ENCODE peak calls at places on chromosome 19, in six cellular contexts. One of them, this sample, is unnamed.

GRCh38 chr19:45812297-45812696 is 2.8 kb downstream of the RSPH6A start:
- DNase-seq in osteoblast: peak
- DNase-seq in progenitor cell of endocrine pancreas: no peak
- DNase-seq in stimulated activated CD4-positive, alpha-beta T cell treated with anti-CD3 and anti-CD28 coated beads, Interleukin-12 subunit alpha, Interleukin-12 subunit beta, amount 100 ng/mL, for 4 hours: no peak
- DNase-seq in heart right ventricle: no peak
- DNase-seq in EL: no peak
- DNase-seq in this sample: no peak

GRCh38 chr19:30345686-30346085 is 26.5 kb upstream of the ZNF536 start:
- DNase-seq in stimulated activated CD4-positive, alpha-beta T cell treated with anti-CD3 and anti-CD28 coated beads, Interleukin-12 subunit alpha, Interleukin-12 subunit beta, amount 100 ng/mL, for 4 hours: no peak
- DNase-seq in progenitor cell of endocrine pancreas: no peak
- DNase-seq in osteoblast: no peak
- DNase-seq in EL: no peak
- DNase-seq in heart right ventricle: no peak
- DNase-seq in this sample: no peak

GRCh38 chr19:5148794-5149190 is 179.9 kb downstream of the KDM4B start:
- DNase-seq in stimulated activated CD4-positive, alpha-beta T cell treated with anti-CD3 and anti-CD28 coated beads, Interleukin-12 subunit alpha, Interleukin-12 subunit beta, amount 100 ng/mL, for 4 hours: no peak
- DNase-seq in heart right ventricle: peak
- DNase-seq in EL: no peak
- DNase-seq in osteoblast: peak
- DNase-seq in progenitor cell of endocrine pancreas: no peak
- DNase-seq in this sample: no peak

GRCh38 chr19:43784981-43785808 is 4.4 kb upstream of the KCNN4 start:
- DNase-seq in stimulated activated CD4-positive, alpha-beta T cell treated with anti-CD3 and anti-CD28 coated beads, Interleukin-12 subunit alpha, Interleukin-12 subunit beta, amount 100 ng/mL, for 4 hours: no peak
- DNase-seq in EL: peak
- DNase-seq in heart right ventricle: no peak
- DNase-seq in osteoblast: peak
- DNase-seq in progenitor cell of endocrine pancreas: peak
- DNase-seq in this sample: peak

GRCh38 chr19:31054430-31054829 is 294.8 kb downstream of the TSHZ3 start:
- DNase-seq in progenitor cell of endocrine pancreas: peak
- DNase-seq in osteoblast: peak
- DNase-seq in stimulated activated CD4-positive, alpha-beta T cell treated with anti-CD3 and anti-CD28 coated beads, Interleukin-12 subunit alpha, Interleukin-12 subunit beta, amount 100 ng/mL, for 4 hours: peak
- DNase-seq in EL: peak
- DNase-seq in heart right ventricle: no peak
- DNase-seq in this sample: peak

GRCh38 chr19:55690769-55691545 is 15.9 kb downstream of the EPN1 start:
- DNase-seq in osteoblast: peak
- DNase-seq in progenitor cell of endocrine pancreas: no peak
- DNase-seq in stimulated activated CD4-positive, alpha-beta T cell treated with anti-CD3 and anti-CD28 coated beads, Interleukin-12 subunit alpha, Interleukin-12 subunit beta, amount 100 ng/mL, for 4 hours: no peak
- DNase-seq in heart right ventricle: no peak
- DNase-seq in EL: no peak
- DNase-seq in this sample: no peak

GRCh38 chr19:18408053-18408476 is 10.6 kb upstream of the LRRC25 start:
- DNase-seq in heart right ventricle: peak
- DNase-seq in stimulated activated CD4-positive, alpha-beta T cell treated with anti-CD3 and anti-CD28 coated beads, Interleukin-12 subunit alpha, Interleukin-12 subunit beta, amount 100 ng/mL, for 4 hours: no peak
- DNase-seq in osteoblast: peak
- DNase-seq in progenitor cell of endocrine pancreas: no peak
- DNase-seq in EL: peak
- DNase-seq in this sample: no peak

GRCh38 chr19:30373593-30373992 is 1.4 kb downstream of the ZNF536 start:
- DNase-seq in progenitor cell of endocrine pancreas: no peak
- DNase-seq in heart right ventricle: no peak
- DNase-seq in stimulated activated CD4-positive, alpha-beta T cell treated with anti-CD3 and anti-CD28 coated beads, Interleukin-12 subunit alpha, Interleukin-12 subunit beta, amount 100 ng/mL, for 4 hours: no peak
- DNase-seq in EL: no peak
- DNase-seq in osteoblast: no peak
- DNase-seq in this sample: no peak

GRCh38 chr19:18418034-18418724 is 1.0 kb upstream of the SSBP4 start:
- DNase-seq in heart right ventricle: no peak
- DNase-seq in osteoblast: peak
- DNase-seq in progenitor cell of endocrine pancreas: peak
- DNase-seq in stimulated activated CD4-positive, alpha-beta T cell treated with anti-CD3 and anti-CD28 coated beads, Interleukin-12 subunit alpha, Interleukin-12 subunit beta, amount 100 ng/mL, for 4 hours: no peak
- DNase-seq in EL: no peak
- DNase-seq in this sample: no peak

GRCh38 chr19:28744943-28745342 is 468.0 kb downstream of the UQCRFS1 start:
- DNase-seq in stimulated activated CD4-positive, alpha-beta T cell treated with anti-CD3 and anti-CD28 coated beads, Interleukin-12 subunit alpha, Interleukin-12 subunit beta, amount 100 ng/mL, for 4 hours: no peak
- DNase-seq in EL: no peak
- DNase-seq in osteoblast: no peak
- DNase-seq in heart right ventricle: no peak
- DNase-seq in progenitor cell of endocrine pancreas: no peak
- DNase-seq in this sample: no peak

GRCh38 chr19:46935066-46935663 is 74.4 kb downstream of the ARHGAP35 start:
- DNase-seq in heart right ventricle: no peak
- DNase-seq in progenitor cell of endocrine pancreas: no peak
- DNase-seq in EL: no peak
- DNase-seq in stimulated activated CD4-positive, alpha-beta T cell treated with anti-CD3 and anti-CD28 coated beads, Interleukin-12 subunit alpha, Interleukin-12 subunit beta, amount 100 ng/mL, for 4 hours: no peak
- DNase-seq in osteoblast: no peak
- DNase-seq in this sample: no peak

GRCh38 chr19:38076337-38076736 is 147.7 kb downstream of the DPF1 start:
- DNase-seq in EL: no peak
- DNase-seq in progenitor cell of endocrine pancreas: no peak
- DNase-seq in stimulated activated CD4-positive, alpha-beta T cell treated with anti-CD3 and anti-CD28 coated beads, Interleukin-12 subunit alpha, Interleukin-12 subunit beta, amount 100 ng/mL, for 4 hours: no peak
- DNase-seq in osteoblast: no peak
- DNase-seq in heart right ventricle: no peak
- DNase-seq in this sample: no peak

This sample was measured in RWPE1.